ENCODE peak calls at places on chromosomes 4 and X, in seven cellular contexts. E is spleen, I is cardiac muscle cell, Q is OCI-LY7, C is fibroblast of lung, P is tibial artery, U is Peyer's patch. B is an unnamed sample.

GRCh38 chr4:663438-664428 is 10.3 kb downstream of the ATP5ME start:
- DNase-seq in E (peak), I (peak), Q (no peak), C (no peak), P (no peak), U (peak), B (peak)

GRCh38 chr4:76706581-76706980 is 191.4 kb downstream of the SOWAHB start:
- DNase-seq in E (no peak), I (peak), Q (no peak), C (no peak), P (no peak), U (no peak), B (no peak)

GRCh38 chr4:139557506-139558110 is 1.6 kb upstream of the SETD7 start:
- DNase-seq in E (no peak), I (no peak), Q (peak), C (no peak), P (no peak), U (no peak), B (no peak)

GRCh38 chr4:15936495-15936894 is 2.0 kb downstream of the FGFBP1 start:
- DNase-seq in E (no peak), I (no peak), Q (no peak), C (no peak), P (no peak), U (no peak), B (no peak)

GRCh38 chr4:133711817-133712216 is 489.8 kb downstream of the PABPC4L start:
- DNase-seq in E (no peak), I (peak), Q (no peak), C (peak), P (no peak), U (no peak), B (no peak)

GRCh38 chr4:85780664-85781063 is 305.7 kb downstream of the ARHGAP24 start:
- DNase-seq in E (no peak), I (peak), Q (peak), C (peak), P (no peak), U (no peak), B (no peak)

GRCh38 chr4:56671373-56671772 is 9.7 kb downstream of the HOPX start:
- DNase-seq in E (no peak), I (no peak), Q (no peak), C (no peak), P (no peak), U (no peak), B (no peak)

GRCh38 chr4:53586121-53586816 is 5.0 kb downstream of the LNX1 start:
- DNase-seq in E (no peak), I (peak), Q (no peak), C (peak), P (no peak), U (no peak), B (no peak)

GRCh38 chr4:58587856-58588255 is 1477.7 kb upstream of the IGFBP7 start:
- DNase-seq in E (no peak), I (no peak), Q (no peak), C (no peak), P (no peak), U (no peak), B (no peak)

GRCh38 chr4:53920116-53920515 is 144.3 kb downstream of the CHIC2 start:
- DNase-seq in E (no peak), I (no peak), Q (no peak), C (peak), P (no peak), U (no peak), B (no peak)

GRCh38 chrX:129139837-129140679 is 383.2 kb downstream of the SMARCA1 start:
- DNase-seq in E (no peak), I (no peak), Q (no peak), C (peak), P (no peak), U (no peak), B (no peak)

GRCh38 chr4:101191302-101192098 is 155.8 kb downstream of the PPP3CA start:
- DNase-seq in E (peak), I (peak), Q (no peak), C (peak), P (peak), U (peak), B (no peak)

GRCh38 chr4:122922877-122923511 is 597 bp upstream of the NUDT6 start:
- DNase-seq in E (peak), I (peak), Q (peak), C (peak), P (peak), U (peak), B (peak)

GRCh38 chrX:115894087-115894486 is 276.5 kb upstream of the AGTR2 start:
- DNase-seq in E (no peak), I (peak), Q (no peak), C (peak), P (no peak), U (no peak), B (no peak)

GRCh38 chr4:120096508-120097297 is 30.1 kb upstream of the MAD2L1 start:
- DNase-seq in E (no peak), I (no peak), Q (no peak), C (no peak), P (no peak), U (no peak), B (no peak)

GRCh38 chr4:20615492-20616136 is 84.6 kb upstream of the PACRGL start:
- DNase-seq in E (no peak), I (peak), Q (no peak), C (peak), P (no peak), U (no peak), B (no peak)

GRCh38 chr4:113628711-113629110 is 132.8 kb downstream of the CAMK2D start:
- DNase-seq in E (no peak), I (no peak), Q (no peak), C (no peak), P (no peak), U (no peak), B (no peak)

GRCh38 chr4:94635172-94635571 is 122.6 kb upstream of the BMPR1B start:
- DNase-seq in E (no peak), I (peak), Q (no peak), C (peak), P (no peak), U (no peak), B (no peak)

GRCh38 chr4:112523764-112524505 is 8.0 kb upstream of the NEUROG2 start:
- DNase-seq in E (peak), I (peak), Q (peak), C (no peak), P (no peak), U (peak), B (no peak)

DNA sequence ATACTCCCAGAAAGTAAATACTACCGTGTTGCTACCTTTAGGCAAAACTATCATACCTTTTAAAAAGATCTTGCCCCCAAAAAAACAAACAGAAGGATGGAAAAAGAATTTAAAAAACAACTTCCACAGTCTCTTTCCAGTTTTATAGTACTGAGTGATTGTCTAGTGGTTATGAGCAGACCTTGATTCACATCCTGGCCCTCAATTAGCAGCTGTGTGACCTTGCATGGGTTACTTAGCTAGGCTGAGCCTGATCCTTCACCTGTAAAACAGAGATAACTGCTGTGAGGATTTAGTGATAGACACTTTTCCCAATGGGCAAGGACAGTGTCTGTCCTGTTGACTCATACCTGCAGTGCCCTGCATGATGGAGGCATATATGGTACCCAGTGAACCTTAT is 49.0 kb downstream of the SMAD1 start:
- DNase-seq in E (no peak), I (no peak), Q (peak), C (no peak), P (no peak), U (no peak), B (no peak)
- TF ChIP-seq CTCF in E (no peak), I (no peak), Q (no peak), C (no peak), P (no peak), U (no peak), B (no peak)

GRCh38 chrX:148573119-148573518 is 72.7 kb downstream of the AFF2 start:
- DNase-seq in E (no peak), I (no peak), Q (peak), C (no peak), P (no peak), U (no peak), B (no peak)
- TF ChIP-seq CTCF in E (no peak), I (no peak), Q (peak), C (no peak), P (no peak), U (no peak), B (peak)

DNA sequence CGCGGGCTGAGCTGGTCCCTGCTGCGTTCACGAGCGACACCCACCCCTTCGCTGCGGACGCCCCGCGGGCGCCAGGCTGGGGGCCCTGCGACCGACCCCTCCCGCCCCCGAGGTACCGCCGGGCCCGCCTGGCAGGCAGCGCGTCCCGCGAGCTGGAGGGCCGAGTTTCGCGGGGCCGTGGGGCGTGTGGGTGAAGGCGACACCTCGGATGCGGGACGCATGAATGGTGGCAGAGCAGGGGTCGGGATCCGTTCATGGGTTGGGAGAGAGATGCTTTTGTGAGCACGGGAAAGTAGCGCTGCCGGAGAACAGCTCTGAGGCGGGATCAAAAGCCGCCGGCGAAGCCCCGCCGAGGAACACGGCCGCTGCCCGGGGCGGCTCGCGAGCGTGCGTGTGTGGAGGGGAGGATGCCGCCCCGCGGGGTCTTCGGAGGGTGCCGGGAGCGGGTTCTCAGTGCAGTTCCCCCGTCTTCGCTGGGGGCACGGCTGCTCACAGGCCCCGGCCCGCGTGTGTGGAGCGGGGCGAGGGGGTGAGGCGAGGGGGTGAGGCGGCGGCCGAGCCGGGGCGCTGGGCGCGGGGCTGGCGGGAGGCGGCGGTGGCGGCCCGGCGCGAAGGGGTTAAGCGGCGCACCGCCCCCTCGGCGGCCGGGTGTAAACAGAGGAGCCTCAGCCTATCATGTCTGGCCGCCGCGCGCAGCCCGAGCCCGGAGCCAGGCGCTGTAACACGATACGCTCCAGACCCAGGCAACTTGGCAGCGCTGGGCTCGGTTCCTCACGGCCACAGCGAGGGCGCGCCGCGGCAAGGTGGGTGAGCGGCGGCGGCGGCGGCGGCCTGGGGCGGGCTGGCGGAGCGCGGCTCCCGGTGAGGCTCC is 205.3 kb downstream of the TENM3 start:
- DNase-seq in E (peak), I (peak), Q (no peak), C (peak), P (peak), U (peak), B (peak)
- TF ChIP-seq CTCF in E (no peak), I (no peak), Q (no peak), C (no peak), P (no peak), U (no peak), B (peak)

DNA sequence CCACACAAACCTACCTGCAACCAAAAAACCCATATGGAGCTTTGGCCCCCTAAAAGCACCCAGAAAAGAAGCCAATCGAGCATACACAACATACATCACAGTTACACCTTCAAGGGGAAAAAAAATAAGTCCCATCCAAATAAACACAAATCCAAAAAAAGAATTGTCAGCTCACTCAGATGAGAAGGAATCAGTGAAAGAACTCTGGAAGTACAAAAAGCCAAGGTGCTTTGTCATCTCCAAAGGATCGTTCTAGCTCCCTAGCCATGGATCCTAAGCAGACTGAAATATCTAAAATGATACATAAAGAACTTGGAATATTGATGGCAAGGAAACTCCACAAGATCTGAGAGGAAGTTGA is 119.2 kb downstream of the NEK1 start:
- DNase-seq in E (no peak), I (no peak), Q (no peak), C (no peak), P (no peak), U (no peak), B (no peak)
- TF ChIP-seq CTCF in E (no peak), I (no peak), Q (peak), C (no peak), P (no peak), U (no peak), B (peak)

GRCh38 chrX:137428777-137429564 is 137.0 kb upstream of the ZIC3 start:
- DNase-seq in E (no peak), I (no peak), Q (no peak), C (no peak), P (no peak), U (no peak), B (no peak)
- TF ChIP-seq CTCF in E (no peak), I (no peak), Q (no peak), C (no peak), P (no peak), U (no peak), B (peak)

DNA sequence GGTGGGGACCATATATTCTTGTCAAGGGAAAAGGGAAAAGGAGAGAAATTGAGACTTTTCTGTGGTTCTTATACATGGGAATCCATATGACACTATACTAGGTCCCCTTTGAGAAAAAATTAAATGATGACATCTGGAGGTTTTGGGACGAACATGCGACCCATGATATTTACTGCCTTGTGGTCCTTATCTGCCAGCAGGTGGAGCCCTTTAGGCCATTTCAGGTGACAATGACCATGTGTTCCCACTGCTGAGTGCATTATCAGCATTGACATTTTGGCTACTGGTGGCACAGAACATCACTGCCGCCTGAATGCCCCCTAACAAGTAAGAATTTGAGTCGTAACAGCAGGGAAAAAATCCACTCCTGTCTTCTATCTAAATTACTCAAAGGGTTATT is 843.4 kb downstream of the FSTL5 start:
- DNase-seq in E (no peak), I (no peak), Q (peak), C (peak), P (no peak), U (no peak), B (no peak)
- TF ChIP-seq CTCF in E (no peak), I (no peak), Q (peak), C (no peak), P (no peak), U (no peak), B (peak)

GRCh38 chr4:4395849-4396627 is 9.1 kb downstream of the NSG1 start:
- DNase-seq in E (no peak), I (peak), Q (peak), C (peak), P (no peak), U (no peak), B (peak)
- TF ChIP-seq CTCF in E (no peak), I (peak), Q (no peak), C (no peak), P (no peak), U (no peak), B (peak)

DNA sequence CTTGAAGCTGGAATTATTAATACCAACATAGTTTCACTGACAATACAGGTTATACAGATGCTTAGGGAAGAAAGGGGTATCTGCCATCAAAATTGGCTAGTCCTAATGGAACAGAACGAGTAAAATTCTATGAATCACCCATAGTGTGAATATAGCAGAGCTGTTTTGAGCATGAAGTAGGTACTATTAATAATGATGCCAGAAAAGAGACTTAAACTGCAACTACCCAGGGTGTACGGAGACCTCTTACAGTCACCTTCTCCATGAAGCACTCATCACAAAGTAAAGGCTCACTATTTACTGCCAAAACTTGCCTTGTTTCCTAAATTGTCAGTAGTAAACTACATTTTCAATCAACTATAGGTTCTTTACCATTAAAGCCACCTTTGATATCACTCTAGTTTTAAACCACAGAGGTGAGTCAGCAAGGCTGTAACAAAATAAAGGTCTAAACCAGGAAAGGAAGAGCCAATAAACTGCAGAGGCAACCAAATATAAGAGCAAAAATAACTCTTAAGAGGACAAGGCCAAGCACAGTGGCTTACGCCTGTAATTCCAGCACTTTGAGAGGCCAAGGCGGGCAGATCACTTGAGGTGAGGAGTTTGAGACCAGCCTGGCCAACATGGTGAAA is 114.4 kb downstream of the FRYL start:
- DNase-seq in E (no peak), I (no peak), Q (no peak), C (peak), P (no peak), U (no peak), B (no peak)
- TF ChIP-seq CTCF in E (no peak), I (no peak), Q (no peak), C (no peak), P (no peak), U (no peak), B (no peak)

B was measured in chondrocyte.